ENCODE peak calls at places on chromosomes 3 and 15, in nine cellular contexts. One of them, this sample, is unnamed.

GRCh38 chr3:139654637-139655365 is 23.0 kb downstream of the NMNAT3 start:
- DNase-seq in HL-60: no peak
- DNase-seq in PC-9: no peak
- DNase-seq in neuronal stem cell: no peak
- DNase-seq in A549: no peak
- DNase-seq in breast epithelium: no peak
- DNase-seq in A673: no peak
- DNase-seq in thoracic aorta: no peak
- DNase-seq in brain microvascular endothelial cell: no peak
- DNase-seq in this sample: peak

GRCh38 chr3:141707741-141708203 is 30.3 kb upstream of the RNF7 start:
- DNase-seq in A673: peak
- DNase-seq in thoracic aorta: no peak
- DNase-seq in breast epithelium: no peak
- DNase-seq in PC-9: peak
- DNase-seq in neuronal stem cell: no peak
- DNase-seq in A549: no peak
- DNase-seq in brain microvascular endothelial cell: no peak
- DNase-seq in HL-60: no peak
- DNase-seq in this sample: no peak

GRCh38 chr3:119555309-119555735 is 4.1 kb downstream of the CD80 start:
- DNase-seq in brain microvascular endothelial cell: no peak
- DNase-seq in A673: no peak
- DNase-seq in A549: no peak
- DNase-seq in breast epithelium: no peak
- DNase-seq in PC-9: no peak
- DNase-seq in thoracic aorta: no peak
- DNase-seq in HL-60: peak
- DNase-seq in neuronal stem cell: no peak
- DNase-seq in this sample: no peak

GRCh38 chr15:31323627-31324026 is 3.0 kb upstream of the KLF13 start:
- DNase-seq in brain microvascular endothelial cell: no peak
- DNase-seq in breast epithelium: no peak
- DNase-seq in thoracic aorta: no peak
- DNase-seq in neuronal stem cell: no peak
- DNase-seq in A549: no peak
- DNase-seq in PC-9: no peak
- DNase-seq in HL-60: no peak
- DNase-seq in A673: no peak
- DNase-seq in this sample: no peak

GRCh38 chr3:185658504-185658912 is 72.4 kb downstream of the SENP2 start:
- DNase-seq in breast epithelium: peak
- DNase-seq in A673: peak
- DNase-seq in brain microvascular endothelial cell: peak
- DNase-seq in PC-9: peak
- DNase-seq in HL-60: no peak
- DNase-seq in A549: peak
- DNase-seq in thoracic aorta: peak
- DNase-seq in neuronal stem cell: no peak
- DNase-seq in this sample: peak

GRCh38 chr3:48130321-48130881 is 57.8 kb downstream of the CDC25A start:
- DNase-seq in A549: no peak
- DNase-seq in A673: peak
- DNase-seq in neuronal stem cell: no peak
- DNase-seq in HL-60: no peak
- DNase-seq in PC-9: no peak
- DNase-seq in brain microvascular endothelial cell: peak
- DNase-seq in breast epithelium: peak
- DNase-seq in thoracic aorta: peak
- DNase-seq in this sample: no peak

GRCh38 chr3:185824051-185824466 is 783 bp downstream of the IGF2BP2 start:
- DNase-seq in A549: no peak
- DNase-seq in neuronal stem cell: peak
- DNase-seq in breast epithelium: no peak
- DNase-seq in PC-9: no peak
- DNase-seq in thoracic aorta: no peak
- DNase-seq in brain microvascular endothelial cell: no peak
- DNase-seq in A673: peak
- DNase-seq in HL-60: no peak
- DNase-seq in this sample: peak

GRCh38 chr3:170057550-170057949 is 19.8 kb downstream of the GPR160 start:
- DNase-seq in breast epithelium: no peak
- DNase-seq in brain microvascular endothelial cell: no peak
- DNase-seq in PC-9: no peak
- DNase-seq in neuronal stem cell: no peak
- DNase-seq in thoracic aorta: no peak
- DNase-seq in A673: no peak
- DNase-seq in HL-60: no peak
- DNase-seq in A549: no peak
- DNase-seq in this sample: no peak

GRCh38 chr3:170603770-170604510 is 18.1 kb upstream of the SLC7A14 start:
- DNase-seq in neuronal stem cell: no peak
- DNase-seq in breast epithelium: no peak
- DNase-seq in HL-60: no peak
- DNase-seq in brain microvascular endothelial cell: peak
- DNase-seq in PC-9: no peak
- DNase-seq in thoracic aorta: no peak
- DNase-seq in A673: peak
- DNase-seq in A549: no peak
- DNase-seq in this sample: no peak

GRCh38 chr3:195240171-195240701 is 30.7 kb downstream of the XXYLT1 start:
- DNase-seq in A673: no peak
- DNase-seq in brain microvascular endothelial cell: no peak
- DNase-seq in neuronal stem cell: no peak
- DNase-seq in thoracic aorta: peak
- DNase-seq in PC-9: no peak
- DNase-seq in HL-60: no peak
- DNase-seq in breast epithelium: no peak
- DNase-seq in A549: no peak
- DNase-seq in this sample: no peak

GRCh38 chr3:23314981-23315805 is 112.1 kb downstream of the UBE2E2 start:
- DNase-seq in neuronal stem cell: no peak
- DNase-seq in breast epithelium: no peak
- DNase-seq in HL-60: no peak
- DNase-seq in A673: no peak
- DNase-seq in brain microvascular endothelial cell: no peak
- DNase-seq in thoracic aorta: no peak
- DNase-seq in PC-9: no peak
- DNase-seq in A549: no peak
- DNase-seq in this sample: no peak

GRCh38 chr15:89783111-89783860 is 7.2 kb downstream of the MESP2 start:
- DNase-seq in PC-9: peak
- DNase-seq in neuronal stem cell: no peak
- DNase-seq in A673: no peak
- DNase-seq in breast epithelium: no peak
- DNase-seq in thoracic aorta: no peak
- DNase-seq in brain microvascular endothelial cell: no peak
- DNase-seq in A549: no peak
- DNase-seq in HL-60: no peak
- DNase-seq in this sample: no peak

GRCh38 chr15:64857421-64857820 is 15.7 kb downstream of the PLEKHO2 start:
- DNase-seq in HL-60: peak
- DNase-seq in breast epithelium: no peak
- DNase-seq in A673: no peak
- DNase-seq in PC-9: no peak
- DNase-seq in A549: no peak
- DNase-seq in thoracic aorta: no peak
- DNase-seq in neuronal stem cell: no peak
- DNase-seq in brain microvascular endothelial cell: peak
- DNase-seq in this sample: no peak

DNA sequence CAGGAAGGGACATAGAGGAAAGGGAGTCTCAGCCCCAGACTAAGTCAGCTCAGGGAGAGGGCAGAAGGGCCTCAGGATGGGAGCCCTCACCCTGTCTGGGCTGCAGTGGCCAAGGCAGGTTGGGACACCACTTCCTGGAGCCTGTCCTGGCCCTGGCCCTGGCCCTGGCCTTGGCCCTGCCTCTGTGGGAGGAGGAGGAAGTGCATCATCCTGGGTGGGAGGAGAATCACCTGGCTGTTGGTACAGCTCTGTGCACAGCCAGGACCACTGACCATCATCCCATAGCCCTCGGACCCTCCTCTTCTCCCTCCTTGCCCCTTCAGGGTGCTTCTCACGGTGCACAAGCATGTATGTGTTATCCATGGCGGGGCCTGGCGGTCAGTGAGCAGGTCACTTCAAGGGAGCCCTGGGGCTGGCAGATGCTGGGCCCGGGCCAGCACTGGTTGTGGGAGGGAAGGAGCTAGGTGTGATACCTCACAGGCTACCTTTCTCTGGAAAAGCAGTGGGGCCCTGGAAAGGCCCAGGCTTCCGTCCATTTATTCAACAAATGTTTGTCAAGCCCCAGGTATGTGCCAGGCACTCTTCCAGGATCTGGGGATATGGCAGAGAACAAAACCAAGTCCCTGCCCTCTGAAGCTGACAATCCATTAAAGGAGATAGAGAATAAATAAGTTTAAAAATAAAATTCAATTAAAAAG is 8.2 kb upstream of the APEH start:
- DNase-seq in PC-9: no peak
- DNase-seq in brain microvascular endothelial cell: no peak
- DNase-seq in HL-60: no peak
- DNase-seq in A549: no peak
- DNase-seq in thoracic aorta: no peak
- DNase-seq in neuronal stem cell: no peak
- DNase-seq in A673: no peak
- DNase-seq in breast epithelium: peak
- DNase-seq in this sample: no peak
- H3K27ac ChIP-seq in PC-9: no peak
- H3K27ac ChIP-seq in brain microvascular endothelial cell: no peak
- H3K27ac ChIP-seq in HL-60: no peak
- H3K27ac ChIP-seq in A549: no peak
- H3K27ac ChIP-seq in thoracic aorta: no peak
- H3K27ac ChIP-seq in neuronal stem cell: no peak
- H3K27ac ChIP-seq in A673: no peak
- H3K27ac ChIP-seq in breast epithelium: peak
- H3K27ac ChIP-seq in this sample: no peak

DNA sequence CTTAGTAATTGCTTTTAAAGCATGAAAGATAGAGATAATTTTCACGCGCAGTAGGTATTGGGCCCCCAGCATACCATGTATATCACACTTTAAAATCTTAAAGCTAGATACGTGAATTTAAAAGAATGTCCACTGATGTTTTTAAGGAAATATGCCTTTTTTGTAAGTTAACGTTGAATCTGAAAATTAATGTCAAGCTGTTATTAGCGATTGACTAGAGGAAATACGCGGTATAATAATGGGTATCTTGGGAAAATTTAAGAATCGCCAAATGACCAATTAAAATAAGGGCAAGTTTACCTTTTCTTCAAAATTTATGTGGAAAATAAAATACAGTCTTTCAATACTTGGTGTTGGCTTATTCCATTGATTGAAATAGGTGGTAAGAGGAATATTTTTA is 13.3 kb upstream of the CHD2 start:
- DNase-seq in thoracic aorta: no peak
- DNase-seq in A673: no peak
- DNase-seq in PC-9: no peak
- DNase-seq in HL-60: no peak
- DNase-seq in breast epithelium: no peak
- DNase-seq in A549: no peak
- DNase-seq in neuronal stem cell: no peak
- DNase-seq in brain microvascular endothelial cell: no peak
- DNase-seq in this sample: no peak
- H3K27ac ChIP-seq in thoracic aorta: peak
- H3K27ac ChIP-seq in A673: peak
- H3K27ac ChIP-seq in PC-9: peak
- H3K27ac ChIP-seq in HL-60: no peak
- H3K27ac ChIP-seq in breast epithelium: peak
- H3K27ac ChIP-seq in A549: no peak
- H3K27ac ChIP-seq in neuronal stem cell: no peak
- H3K27ac ChIP-seq in brain microvascular endothelial cell: no peak
- H3K27ac ChIP-seq in this sample: peak

DNA sequence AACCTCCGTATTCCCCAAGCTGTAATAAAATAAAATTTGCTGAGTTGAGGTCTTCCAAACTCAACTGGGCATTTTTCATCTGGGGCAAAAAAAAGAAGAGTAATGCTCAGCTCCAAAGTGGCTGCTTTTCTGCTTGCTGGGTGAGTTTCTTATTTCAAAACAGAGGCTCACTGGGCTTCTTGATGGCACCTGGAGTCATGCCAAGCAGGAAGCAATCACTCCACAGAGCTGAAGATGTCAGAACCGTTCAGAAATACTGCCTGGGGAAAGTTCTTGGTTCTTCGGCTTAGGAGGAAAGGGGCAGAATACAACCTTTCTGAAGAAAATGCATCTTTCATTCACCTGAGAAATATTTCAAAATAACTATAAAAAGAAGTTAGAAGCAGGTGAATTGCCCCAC is 4.1 kb downstream of the CCR9 start:
- DNase-seq in A549: peak
- DNase-seq in thoracic aorta: no peak
- DNase-seq in brain microvascular endothelial cell: no peak
- DNase-seq in neuronal stem cell: no peak
- DNase-seq in breast epithelium: peak
- DNase-seq in A673: peak
- DNase-seq in HL-60: no peak
- DNase-seq in PC-9: no peak
- DNase-seq in this sample: peak
- H3K27ac ChIP-seq in A549: no peak
- H3K27ac ChIP-seq in thoracic aorta: no peak
- H3K27ac ChIP-seq in brain microvascular endothelial cell: no peak
- H3K27ac ChIP-seq in neuronal stem cell: no peak
- H3K27ac ChIP-seq in breast epithelium: no peak
- H3K27ac ChIP-seq in A673: no peak
- H3K27ac ChIP-seq in HL-60: no peak
- H3K27ac ChIP-seq in PC-9: no peak
- H3K27ac ChIP-seq in this sample: no peak

GRCh38 chr3:159727506-159727905 is 261.1 kb upstream of the IL12A start:
- DNase-seq in brain microvascular endothelial cell: no peak
- DNase-seq in PC-9: no peak
- DNase-seq in neuronal stem cell: no peak
- DNase-seq in HL-60: no peak
- DNase-seq in thoracic aorta: no peak
- DNase-seq in breast epithelium: no peak
- DNase-seq in A549: no peak
- DNase-seq in A673: no peak
- DNase-seq in this sample: no peak

GRCh38 chr3:159732172-159733111 is 256.2 kb upstream of the IL12A start:
- DNase-seq in A549: peak
- DNase-seq in brain microvascular endothelial cell: peak
- DNase-seq in A673: no peak
- DNase-seq in PC-9: peak
- DNase-seq in HL-60: no peak
- DNase-seq in breast epithelium: peak
- DNase-seq in neuronal stem cell: peak
- DNase-seq in thoracic aorta: no peak
- DNase-seq in this sample: peak

GRCh38 chr3:159734681-159735080 is 254.0 kb upstream of the IL12A start:
- DNase-seq in A549: no peak
- DNase-seq in neuronal stem cell: no peak
- DNase-seq in brain microvascular endothelial cell: no peak
- DNase-seq in breast epithelium: no peak
- DNase-seq in A673: no peak
- DNase-seq in PC-9: no peak
- DNase-seq in HL-60: no peak
- DNase-seq in thoracic aorta: no peak
- DNase-seq in this sample: no peak

GRCh38 chr3:159731254-159731653 is 257.4 kb upstream of the IL12A start:
- DNase-seq in brain microvascular endothelial cell: no peak
- DNase-seq in PC-9: no peak
- DNase-seq in A673: no peak
- DNase-seq in HL-60: no peak
- DNase-seq in breast epithelium: peak
- DNase-seq in thoracic aorta: no peak
- DNase-seq in neuronal stem cell: no peak
- DNase-seq in A549: no peak
- DNase-seq in this sample: no peak

GRCh38 chr3:159733194-159733860 is 255.3 kb upstream of the IL12A start:
- DNase-seq in breast epithelium: no peak
- DNase-seq in A673: peak
- DNase-seq in thoracic aorta: no peak
- DNase-seq in PC-9: peak
- DNase-seq in brain microvascular endothelial cell: peak
- DNase-seq in HL-60: no peak
- DNase-seq in A549: peak
- DNase-seq in neuronal stem cell: peak
- DNase-seq in this sample: no peak
- H3K27ac ChIP-seq in breast epithelium: no peak
- H3K27ac ChIP-seq in A673: no peak
- H3K27ac ChIP-seq in thoracic aorta: peak
- H3K27ac ChIP-seq in PC-9: no peak
- H3K27ac ChIP-seq in brain microvascular endothelial cell: peak
- H3K27ac ChIP-seq in HL-60: no peak
- H3K27ac ChIP-seq in A549: peak
- H3K27ac ChIP-seq in neuronal stem cell: peak
- H3K27ac ChIP-seq in this sample: no peak

This sample was measured in foreskin keratinocyte.